ENCODE peak calls at places on chromosomes 2 and 18, in four cellular contexts. R is BE2C, A is hepatocyte, S is AG04450. X is an unnamed sample.

GRCh38 chr18:74972354-74972753 is 236.6 kb downstream of the PTGR3 start:
- DNase-seq in R (no peak), A (no peak), S (no peak), X (no peak)

GRCh38 chr2:219523031-219523671 is 8.9 kb downstream of the ASIC4 start:
- DNase-seq in R (no peak), A (no peak), S (no peak), X (no peak)

GRCh38 chr2:108927936-108928659 is 60.9 kb downstream of the EDAR start:
- DNase-seq in R (peak; percentile 40), A (peak; percentile 80), S (peak; percentile 16), X (no peak)

GRCh38 chr18:62771494-62771893 is 56.2 kb downstream of the PHLPP1 start:
- DNase-seq in R (no peak), A (no peak), S (no peak), X (no peak)

GRCh38 chr2:25362564-25363145 is 20.9 kb upstream of the DNMT3A start:
- DNase-seq in R (no peak), A (no peak), S (no peak), X (no peak)

GRCh38 chr2:143545643-143546275 is 416.5 kb downstream of the ARHGAP15 start:
- DNase-seq in R (no peak), A (no peak), S (peak; percentile 20), X (no peak)

GRCh38 chr2:235669983-235670962 is 176.4 kb downstream of the AGAP1 start:
- DNase-seq in R (peak; percentile 81), A (peak; percentile 88), S (peak; percentile 47), X (no peak)

GRCh38 chr18:54284967-54285785 is 15.9 kb downstream of the POLI start:
- DNase-seq in R (no peak), A (no peak), S (peak; percentile 27), X (peak; percentile 57)

GRCh38 chr18:42860011-42860410 is 255.5 kb downstream of the RIT2 start:
- DNase-seq in R (no peak), A (peak; percentile 35), S (no peak), X (peak; percentile 74)

GRCh38 chr2:239321596-239322413 is 79.0 kb downstream of the HDAC4 start:
- DNase-seq in R (peak; percentile 40), A (no peak), S (no peak), X (no peak)

GRCh38 chr2:186605041-186605440 is 15.2 kb downstream of the ITGAV start:
- DNase-seq in R (no peak), A (no peak), S (no peak), X (no peak)

GRCh38 chr2:237497820-237498128 is 10.7 kb downstream of the MLPH start:
- DNase-seq in R (no peak), A (no peak), S (no peak), X (no peak)

GRCh38 chr2:230862292-230862691 is 2.5 kb upstream of the ITM2C start:
- DNase-seq in R (no peak), A (no peak), S (no peak), X (no peak)

GRCh38 chr18:60024345-60024744 is 124.5 kb downstream of the PMAIP1 start:
- DNase-seq in R (no peak), A (no peak), S (no peak), X (peak; percentile 64)

GRCh38 chr2:190646780-190647626 is 1.9 kb upstream of the NAB1 start:
- DNase-seq in R (no peak), A (no peak), S (no peak), X (no peak)

GRCh38 chr2:70759446-70759845 is 8.6 kb downstream of the ADD2 start:
- DNase-seq in R (no peak), A (no peak), S (no peak), X (no peak)

GRCh38 chr2:142033393-142033792 is 97.4 kb downstream of the LRP1B start:
- DNase-seq in R (no peak), A (no peak), S (no peak), X (no peak)

GRCh38 chr2:185128331-185128730 is 530.0 kb downstream of the ZNF804A start:
- DNase-seq in R (no peak), A (no peak), S (no peak), X (no peak)

GRCh38 chr2:150370600-150370999 is 116.9 kb downstream of the RND3 start:
- DNase-seq in R (no peak), A (no peak), S (no peak), X (no peak)

GRCh38 chr2:71725836-71726235 is 272.5 kb downstream of the DYSF start:
- DNase-seq in R (no peak), A (no peak), S (no peak), X (no peak)

GRCh38 chr2:70671059-70671685 is 96.8 kb downstream of the ADD2 start:
- DNase-seq in R (no peak), A (no peak), S (no peak), X (no peak)

GRCh38 chr18:43935051-43935412 is 657.7 kb upstream of the SYT4 start:
- DNase-seq in R (no peak), A (peak; percentile 56), S (peak; percentile 71), X (no peak)

GRCh38 chr2:55883829-55884228 is 39.8 kb downstream of the EFEMP1 start:
- DNase-seq in R (no peak), A (no peak), S (no peak), X (no peak)

GRCh38 chr2:239247401-239248245 is 153.2 kb downstream of the HDAC4 start:
- DNase-seq in R (no peak), A (no peak), S (no peak), X (no peak)

GRCh38 chr18:58915006-58915799 is 50.5 kb downstream of the ZNF532 start:
- DNase-seq in R (no peak), A (no peak), S (no peak), X (no peak)

GRCh38 chr2:72813841-72814240 is 12.0 kb downstream of the EXOC6B start:
- DNase-seq in R (no peak), A (no peak), S (no peak), X (no peak)

GRCh38 chr2:146890491-146890890 is 954.3 kb upstream of the ACVR2A start:
- DNase-seq in R (no peak), A (no peak), S (no peak), X (no peak)

GRCh38 chr2:148577845-148578492 is 66.6 kb upstream of the EPC2 start:
- DNase-seq in R (no peak), A (no peak), S (no peak), X (no peak)

GRCh38 chr2:7552825-7553550 is 635.8 kb downstream of the RNF144A start:
- DNase-seq in R (no peak), A (no peak), S (no peak), X (no peak)

GRCh38 chr2:208192611-208193248 is 2.9 kb upstream of the C2orf80 start:
- DNase-seq in R (no peak), A (no peak), S (no peak), X (no peak)

GRCh38 chr2:234425923-234426603 is 70.8 kb downstream of the ARL4C start:
- DNase-seq in R (no peak), A (no peak), S (no peak), X (no peak)

GRCh38 chr2:195318440-195319111 is 338.4 kb upstream of the SLC39A10 start:
- DNase-seq in R (peak; percentile 50), A (peak; percentile 64), S (no peak), X (peak; percentile 7)

GRCh38 chr2:88739985-88740600 is 48.6 kb downstream of the RPIA start:
- DNase-seq in R (peak; percentile 57), A (peak; percentile 81), S (peak; percentile 51), X (peak; percentile 18)

GRCh38 chr2:86825728-86826386 is 35.1 kb upstream of the CD8A start:
- DNase-seq in R (no peak), A (no peak), S (no peak), X (no peak)

GRCh38 chr2:88698027-88698413 is 6.5 kb downstream of the RPIA start:
- DNase-seq in R (no peak), A (no peak), S (no peak), X (no peak)

GRCh38 chr18:65821890-65822289 is 71.1 kb downstream of the CDH7 start:
- DNase-seq in R (no peak), A (no peak), S (no peak), X (no peak)

GRCh38 chr18:65811307-65811706 is 60.5 kb downstream of the CDH7 start:
- DNase-seq in R (no peak), A (no peak), S (no peak), X (no peak)

GRCh38 chr18:65817178-65817577 is 66.4 kb downstream of the CDH7 start:
- DNase-seq in R (no peak), A (no peak), S (no peak), X (no peak)
- TF ChIP-seq CTCF in R (no peak), A (no peak), S (no peak), X (no peak)

DNA sequence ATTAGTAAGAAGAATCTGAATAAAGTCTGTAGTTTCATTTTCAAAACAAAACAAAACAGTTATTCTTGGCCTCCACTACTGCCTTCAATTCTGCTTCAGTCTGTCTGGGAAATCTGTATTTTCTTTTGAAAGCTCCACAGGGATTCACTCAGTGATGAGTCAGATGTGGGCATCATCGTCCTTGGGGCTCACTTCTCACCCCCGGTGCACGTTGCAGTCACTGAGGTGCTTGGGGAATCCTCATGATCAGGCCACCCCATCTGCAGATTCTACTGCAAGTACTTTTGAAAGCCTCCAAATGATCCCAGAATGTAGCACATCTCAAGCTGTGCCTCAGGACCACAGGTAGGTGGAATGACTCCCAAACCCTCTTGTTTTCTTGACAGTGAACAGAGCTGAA is 34.3 kb downstream of the LPIN2 start:
- DNase-seq in R (no peak), A (no peak), S (peak; percentile 34), X (no peak)
- H3K4me3 ChIP-seq in R (no peak overlapping the region), A (no peak overlapping the region), S (peak overlapping the region; percentile 8), X (no peak overlapping the region)

GRCh38 chr2:85158559-85159273 is 25.5 kb downstream of the TCF7L1 start:
- DNase-seq in R (peak; percentile 28), A (no peak), S (no peak), X (no peak)
- TF ChIP-seq CTCF in R (no peak), A (no peak), S (no peak), X (no peak)

DNA sequence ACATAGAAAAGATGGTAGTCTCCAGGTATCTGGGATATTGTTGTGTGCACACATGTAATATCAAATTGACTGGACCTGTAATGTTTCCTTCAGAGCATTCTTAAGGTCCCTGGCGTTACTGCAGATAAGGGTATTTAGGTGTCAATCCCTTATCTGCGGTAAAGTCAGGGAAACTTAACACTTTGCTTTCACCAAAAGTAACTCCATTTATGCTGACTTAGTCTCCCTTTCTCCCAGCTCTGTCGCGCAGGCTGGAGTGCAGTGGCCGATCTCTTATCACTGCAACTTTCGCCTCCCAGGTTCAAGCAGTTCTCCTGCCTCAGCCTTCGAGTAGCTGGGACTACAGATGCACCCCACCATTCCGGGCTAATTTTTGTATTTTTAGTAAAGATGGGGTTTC is 1.8 kb downstream of the CNNM3 start:
- DNase-seq in R (no peak), A (no peak), S (no peak), X (no peak)
- H3K4me3 ChIP-seq in R (peak overlapping the region; percentile 65), A (peak overlapping the region; percentile 42), S (peak overlapping the region; percentile 66), X (peak overlapping the region; percentile 50)

GRCh38 chr2:154437104-154437503 is 261.4 kb upstream of the KCNJ3 start:
- DNase-seq in R (no peak), A (no peak), S (no peak), X (no peak)

GRCh38 chr2:154443919-154444318 is 254.6 kb upstream of the KCNJ3 start:
- DNase-seq in R (no peak), A (no peak), S (no peak), X (no peak)

DNA sequence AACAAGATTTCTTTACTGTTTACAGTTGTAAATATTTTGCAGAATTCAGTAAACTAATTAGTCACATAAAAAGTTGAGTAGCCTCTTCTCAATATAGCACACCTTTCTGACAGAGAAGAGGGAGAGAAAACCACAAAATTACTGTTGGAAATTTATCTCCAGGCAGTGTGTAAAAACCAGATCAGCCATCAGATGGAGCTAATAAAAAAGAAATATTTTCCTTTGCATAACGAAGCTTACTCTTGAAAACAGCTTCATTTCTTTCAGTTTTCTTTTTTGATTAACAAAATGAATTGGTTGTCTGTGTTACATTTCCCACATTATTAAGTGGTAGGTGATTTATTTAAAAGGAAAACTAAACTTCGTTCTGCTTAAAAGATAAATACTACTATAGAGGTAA is 259.3 kb upstream of the KCNJ3 start:
- DNase-seq in R (no peak), A (peak; percentile 5), S (no peak), X (no peak)
- TF ChIP-seq CTCF in R (no peak), A (peak; percentile 53), S (no peak), X (peak; percentile 43)

X was measured in retinal pigment epithelial cell.